ENCODE peak calls at places on chromosomes 13 and 19, in nine cellular contexts. One of them, this sample, is unnamed.

GRCh38 chr13:89380101-89380500 is 1708.9 kb downstream of the SLITRK5 start:
- DNase-seq in pancreas: no peak
- DNase-seq in endothelial cell: no peak
- DNase-seq in mucosa of descending colon: peak; percentile 49
- DNase-seq in fibroblast of lung: no peak
- DNase-seq in tibial artery: no peak
- DNase-seq in CD8-positive, alpha-beta T cell: no peak
- DNase-seq in HFFc6: no peak
- DNase-seq in CD4-positive, alpha-beta T cell: no peak
- DNase-seq in this sample: peak; percentile 45

GRCh38 chr13:112245179-112245724 is 130.9 kb upstream of the SPACA7 start:
- DNase-seq in tibial artery: no peak
- DNase-seq in endothelial cell: no peak
- DNase-seq in CD8-positive, alpha-beta T cell: no peak
- DNase-seq in HFFc6: no peak
- DNase-seq in fibroblast of lung: no peak
- DNase-seq in CD4-positive, alpha-beta T cell: no peak
- DNase-seq in pancreas: no peak
- DNase-seq in mucosa of descending colon: no peak
- DNase-seq in this sample: no peak

GRCh38 chr19:11551603-11552235 is 7.3 kb downstream of the ELOF1 start:
- DNase-seq in tibial artery: peak; percentile 87
- DNase-seq in endothelial cell: peak; percentile 44
- DNase-seq in fibroblast of lung: no peak
- DNase-seq in HFFc6: peak; percentile 9
- DNase-seq in CD8-positive, alpha-beta T cell: no peak
- DNase-seq in mucosa of descending colon: no peak
- DNase-seq in CD4-positive, alpha-beta T cell: no peak
- DNase-seq in pancreas: no peak
- DNase-seq in this sample: peak; percentile 9

GRCh38 chr19:5006201-5006600 is 37.3 kb downstream of the KDM4B start:
- DNase-seq in CD8-positive, alpha-beta T cell: no peak
- DNase-seq in HFFc6: peak; percentile 19
- DNase-seq in tibial artery: no peak
- DNase-seq in fibroblast of lung: no peak
- DNase-seq in mucosa of descending colon: no peak
- DNase-seq in endothelial cell: no peak
- DNase-seq in CD4-positive, alpha-beta T cell: no peak
- DNase-seq in pancreas: no peak
- DNase-seq in this sample: no peak

GRCh38 chr19:30224689-30225606 is 147.2 kb upstream of the ZNF536 start:
- DNase-seq in pancreas: no peak
- DNase-seq in fibroblast of lung: peak; percentile 9
- DNase-seq in endothelial cell: no peak
- DNase-seq in HFFc6: no peak
- DNase-seq in CD4-positive, alpha-beta T cell: no peak
- DNase-seq in mucosa of descending colon: no peak
- DNase-seq in tibial artery: no peak
- DNase-seq in CD8-positive, alpha-beta T cell: no peak
- DNase-seq in this sample: no peak

GRCh38 chr13:47038196-47038595 is 141.3 kb upstream of the HTR2A start:
- DNase-seq in HFFc6: no peak
- DNase-seq in pancreas: no peak
- DNase-seq in CD8-positive, alpha-beta T cell: no peak
- DNase-seq in CD4-positive, alpha-beta T cell: no peak
- DNase-seq in endothelial cell: no peak
- DNase-seq in tibial artery: no peak
- DNase-seq in mucosa of descending colon: no peak
- DNase-seq in fibroblast of lung: peak; percentile 31
- DNase-seq in this sample: no peak

GRCh38 chr13:111005808-111006494 is 91.1 kb upstream of the ANKRD10 start:
- DNase-seq in mucosa of descending colon: peak; percentile 33
- DNase-seq in endothelial cell: no peak
- DNase-seq in tibial artery: peak; percentile 69
- DNase-seq in fibroblast of lung: peak; percentile 83
- DNase-seq in pancreas: peak; percentile 84
- DNase-seq in CD8-positive, alpha-beta T cell: no peak
- DNase-seq in HFFc6: no peak
- DNase-seq in CD4-positive, alpha-beta T cell: no peak
- DNase-seq in this sample: no peak

GRCh38 chr13:39565036-39565949 is 37.7 kb downstream of the LHFPL6 start:
- DNase-seq in fibroblast of lung: peak; percentile 81
- DNase-seq in CD4-positive, alpha-beta T cell: no peak
- DNase-seq in endothelial cell: no peak
- DNase-seq in mucosa of descending colon: no peak
- DNase-seq in HFFc6: peak; percentile 90
- DNase-seq in pancreas: no peak
- DNase-seq in CD8-positive, alpha-beta T cell: no peak
- DNase-seq in tibial artery: no peak
- DNase-seq in this sample: peak; percentile 30

GRCh38 chr19:8576273-8576993 is 809 bp downstream of the MYO1F start:
- DNase-seq in tibial artery: no peak
- DNase-seq in CD4-positive, alpha-beta T cell: no peak
- DNase-seq in fibroblast of lung: no peak
- DNase-seq in CD8-positive, alpha-beta T cell: no peak
- DNase-seq in mucosa of descending colon: peak; percentile 46
- DNase-seq in endothelial cell: no peak
- DNase-seq in pancreas: no peak
- DNase-seq in HFFc6: no peak
- DNase-seq in this sample: no peak

GRCh38 chr19:9881720-9882119 is 46.6 kb downstream of the PIN1 start:
- DNase-seq in CD8-positive, alpha-beta T cell: no peak
- DNase-seq in mucosa of descending colon: peak; percentile 57
- DNase-seq in pancreas: no peak
- DNase-seq in endothelial cell: no peak
- DNase-seq in tibial artery: no peak
- DNase-seq in fibroblast of lung: no peak
- DNase-seq in HFFc6: no peak
- DNase-seq in CD4-positive, alpha-beta T cell: no peak
- DNase-seq in this sample: peak; percentile 14

GRCh38 chr13:60463787-60464186 is 66.8 kb downstream of the TDRD3 start:
- DNase-seq in pancreas: no peak
- DNase-seq in endothelial cell: no peak
- DNase-seq in mucosa of descending colon: no peak
- DNase-seq in fibroblast of lung: no peak
- DNase-seq in CD8-positive, alpha-beta T cell: no peak
- DNase-seq in CD4-positive, alpha-beta T cell: no peak
- DNase-seq in HFFc6: no peak
- DNase-seq in tibial artery: no peak
- DNase-seq in this sample: no peak

GRCh38 chr13:99464441-99464949 is 36.8 kb upstream of the TM9SF2 start:
- DNase-seq in HFFc6: peak; percentile 46
- DNase-seq in fibroblast of lung: peak; percentile 29
- DNase-seq in tibial artery: no peak
- DNase-seq in mucosa of descending colon: no peak
- DNase-seq in pancreas: no peak
- DNase-seq in CD4-positive, alpha-beta T cell: no peak
- DNase-seq in endothelial cell: no peak
- DNase-seq in CD8-positive, alpha-beta T cell: no peak
- DNase-seq in this sample: no peak

GRCh38 chr19:17289489-17289888 is 7.8 kb downstream of the ANKLE1 start:
- DNase-seq in pancreas: no peak
- DNase-seq in endothelial cell: peak; percentile 83
- DNase-seq in fibroblast of lung: peak; percentile 92
- DNase-seq in CD8-positive, alpha-beta T cell: no peak
- DNase-seq in HFFc6: peak; percentile 77
- DNase-seq in tibial artery: no peak
- DNase-seq in mucosa of descending colon: peak; percentile 76
- DNase-seq in CD4-positive, alpha-beta T cell: no peak
- DNase-seq in this sample: no peak

GRCh38 chr19:33344210-33344609 is 29.3 kb upstream of the CEBPG start:
- DNase-seq in fibroblast of lung: no peak
- DNase-seq in pancreas: no peak
- DNase-seq in CD4-positive, alpha-beta T cell: no peak
- DNase-seq in tibial artery: no peak
- DNase-seq in CD8-positive, alpha-beta T cell: no peak
- DNase-seq in endothelial cell: peak; percentile 15
- DNase-seq in HFFc6: no peak
- DNase-seq in mucosa of descending colon: no peak
- DNase-seq in this sample: no peak

GRCh38 chr13:30065181-30065580 is 214.8 kb upstream of the UBL3 start:
- DNase-seq in endothelial cell: no peak
- DNase-seq in CD4-positive, alpha-beta T cell: no peak
- DNase-seq in tibial artery: no peak
- DNase-seq in pancreas: no peak
- DNase-seq in mucosa of descending colon: no peak
- DNase-seq in CD8-positive, alpha-beta T cell: no peak
- DNase-seq in fibroblast of lung: no peak
- DNase-seq in HFFc6: no peak
- DNase-seq in this sample: no peak

GRCh38 chr13:106349080-106349841 is 186.2 kb downstream of the EFNB2 start:
- DNase-seq in fibroblast of lung: no peak
- DNase-seq in CD4-positive, alpha-beta T cell: no peak
- DNase-seq in pancreas: no peak
- DNase-seq in CD8-positive, alpha-beta T cell: no peak
- DNase-seq in HFFc6: no peak
- DNase-seq in mucosa of descending colon: peak; percentile 70
- DNase-seq in endothelial cell: peak; percentile 67
- DNase-seq in tibial artery: no peak
- DNase-seq in this sample: peak; percentile 15

GRCh38 chr19:21483589-21484170 is 21.7 kb upstream of the ZNF429 start:
- DNase-seq in HFFc6: peak; percentile 10
- DNase-seq in CD4-positive, alpha-beta T cell: peak; percentile 47
- DNase-seq in mucosa of descending colon: peak; percentile 61
- DNase-seq in endothelial cell: peak; percentile 63
- DNase-seq in tibial artery: peak; percentile 66
- DNase-seq in pancreas: no peak
- DNase-seq in fibroblast of lung: peak; percentile 15
- DNase-seq in CD8-positive, alpha-beta T cell: peak; percentile 54
- DNase-seq in this sample: no peak

GRCh38 chr19:44025217-44025936 is at the start of gene ZNF222:
- DNase-seq in HFFc6: peak; percentile 83
- DNase-seq in tibial artery: peak; percentile 88
- DNase-seq in mucosa of descending colon: peak; percentile 92
- DNase-seq in fibroblast of lung: peak; percentile 93
- DNase-seq in CD8-positive, alpha-beta T cell: peak; percentile 62
- DNase-seq in pancreas: peak; percentile 90
- DNase-seq in endothelial cell: peak; percentile 55
- DNase-seq in CD4-positive, alpha-beta T cell: peak; percentile 69
- DNase-seq in this sample: peak; percentile 77

GRCh38 chr13:98033277-98034247 is 80.1 kb downstream of the IPO5 start:
- DNase-seq in CD4-positive, alpha-beta T cell: no peak
- DNase-seq in tibial artery: no peak
- DNase-seq in mucosa of descending colon: peak; percentile 41
- DNase-seq in HFFc6: peak; percentile 75
- DNase-seq in fibroblast of lung: peak; percentile 61
- DNase-seq in pancreas: no peak
- DNase-seq in CD8-positive, alpha-beta T cell: no peak
- DNase-seq in endothelial cell: peak; percentile 52
- DNase-seq in this sample: peak; percentile 9

GRCh38 chr13:27442797-27443196 is 7.6 kb downstream of the MTIF3 start:
- DNase-seq in fibroblast of lung: no peak
- DNase-seq in CD4-positive, alpha-beta T cell: no peak
- DNase-seq in endothelial cell: no peak
- DNase-seq in HFFc6: no peak
- DNase-seq in CD8-positive, alpha-beta T cell: no peak
- DNase-seq in pancreas: no peak
- DNase-seq in tibial artery: no peak
- DNase-seq in mucosa of descending colon: no peak
- DNase-seq in this sample: no peak

GRCh38 chr13:19634129-19634740 is 776 bp downstream of the MPHOSPH8 start:
- DNase-seq in HFFc6: peak; percentile 43
- DNase-seq in CD8-positive, alpha-beta T cell: peak; percentile 3
- DNase-seq in endothelial cell: peak; percentile 14
- DNase-seq in tibial artery: no peak
- DNase-seq in mucosa of descending colon: peak; percentile 41
- DNase-seq in CD4-positive, alpha-beta T cell: no peak
- DNase-seq in fibroblast of lung: peak; percentile 55
- DNase-seq in pancreas: no peak
- DNase-seq in this sample: no peak

GRCh38 chr13:42354246-42355117 is 82.5 kb downstream of the AKAP11 start:
- DNase-seq in tibial artery: no peak
- DNase-seq in mucosa of descending colon: no peak
- DNase-seq in HFFc6: peak; percentile 47
- DNase-seq in endothelial cell: no peak
- DNase-seq in CD8-positive, alpha-beta T cell: no peak
- DNase-seq in fibroblast of lung: peak; percentile 79
- DNase-seq in CD4-positive, alpha-beta T cell: peak; percentile 17
- DNase-seq in pancreas: no peak
- DNase-seq in this sample: no peak
- TF ChIP-seq CTCF in tibial artery: no peak
- TF ChIP-seq CTCF in mucosa of descending colon: no peak
- TF ChIP-seq CTCF in HFFc6: no peak
- TF ChIP-seq CTCF in endothelial cell: no peak
- TF ChIP-seq CTCF in CD8-positive, alpha-beta T cell: peak; percentile 13
- TF ChIP-seq CTCF in fibroblast of lung: no peak
- TF ChIP-seq CTCF in CD4-positive, alpha-beta T cell: no peak
- TF ChIP-seq CTCF in pancreas: no peak
- TF ChIP-seq CTCF in this sample: no peak

GRCh38 chr19:18672606-18673337 is 10.7 kb upstream of the CRTC1 start:
- DNase-seq in CD8-positive, alpha-beta T cell: no peak
- DNase-seq in tibial artery: peak; percentile 94
- DNase-seq in mucosa of descending colon: no peak
- DNase-seq in CD4-positive, alpha-beta T cell: no peak
- DNase-seq in HFFc6: no peak
- DNase-seq in fibroblast of lung: peak; percentile 86
- DNase-seq in pancreas: no peak
- DNase-seq in endothelial cell: no peak
- DNase-seq in this sample: no peak
- TF ChIP-seq CTCF in CD8-positive, alpha-beta T cell: no peak
- TF ChIP-seq CTCF in tibial artery: peak; percentile 22
- TF ChIP-seq CTCF in mucosa of descending colon: no peak
- TF ChIP-seq CTCF in CD4-positive, alpha-beta T cell: no peak
- TF ChIP-seq CTCF in HFFc6: peak; percentile 46
- TF ChIP-seq CTCF in fibroblast of lung: peak; percentile 34
- TF ChIP-seq CTCF in pancreas: no peak
- TF ChIP-seq CTCF in endothelial cell: no peak
- TF ChIP-seq CTCF in this sample: no peak

GRCh38 chr19:45254044-45254531 is 3.0 kb downstream of the MARK4 start:
- DNase-seq in pancreas: no peak
- DNase-seq in endothelial cell: no peak
- DNase-seq in fibroblast of lung: no peak
- DNase-seq in tibial artery: no peak
- DNase-seq in CD8-positive, alpha-beta T cell: no peak
- DNase-seq in CD4-positive, alpha-beta T cell: no peak
- DNase-seq in mucosa of descending colon: no peak
- DNase-seq in HFFc6: no peak
- DNase-seq in this sample: no peak
- TF ChIP-seq CTCF in pancreas: no peak
- TF ChIP-seq CTCF in endothelial cell: peak; percentile 59
- TF ChIP-seq CTCF in fibroblast of lung: peak; percentile 9
- TF ChIP-seq CTCF in tibial artery: no peak
- TF ChIP-seq CTCF in CD8-positive, alpha-beta T cell: peak; percentile 19
- TF ChIP-seq CTCF in CD4-positive, alpha-beta T cell: no peak
- TF ChIP-seq CTCF in mucosa of descending colon: no peak
- TF ChIP-seq CTCF in HFFc6: peak; percentile 71
- TF ChIP-seq CTCF in this sample: peak; percentile 48

DNA sequence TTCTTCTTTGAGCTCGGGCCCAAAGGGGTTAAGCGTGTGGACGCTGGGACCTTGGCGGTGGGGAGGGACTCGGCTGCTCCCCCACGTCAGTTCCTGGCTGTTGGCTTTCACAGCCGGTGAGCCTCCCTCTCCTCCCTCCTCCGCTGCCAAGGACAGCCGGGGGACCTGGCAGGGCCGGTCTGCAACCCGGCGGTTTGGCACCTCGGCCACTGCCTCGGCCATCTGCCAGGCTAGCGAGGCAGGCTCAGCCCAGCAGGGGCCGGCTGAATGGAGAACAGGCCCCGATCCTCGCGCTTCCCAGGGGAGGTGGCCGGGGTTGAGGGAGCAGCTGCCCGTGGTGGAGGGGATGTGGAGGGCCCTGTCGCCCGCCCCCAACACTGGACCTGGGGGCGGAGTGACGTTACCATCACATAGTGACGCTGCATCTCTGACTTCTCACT is 5.0 kb downstream of the TLE5 start:
- DNase-seq in pancreas: peak; percentile 95
- DNase-seq in tibial artery: peak; percentile 95
- DNase-seq in endothelial cell: no peak
- DNase-seq in mucosa of descending colon: no peak
- DNase-seq in CD4-positive, alpha-beta T cell: no peak
- DNase-seq in fibroblast of lung: peak; percentile 69
- DNase-seq in CD8-positive, alpha-beta T cell: no peak
- DNase-seq in HFFc6: no peak
- DNase-seq in this sample: peak; percentile 68
- TF ChIP-seq CTCF in pancreas: no peak
- TF ChIP-seq CTCF in tibial artery: peak; percentile 19
- TF ChIP-seq CTCF in endothelial cell: no peak
- TF ChIP-seq CTCF in mucosa of descending colon: no peak
- TF ChIP-seq CTCF in CD4-positive, alpha-beta T cell: no peak
- TF ChIP-seq CTCF in fibroblast of lung: no peak
- TF ChIP-seq CTCF in CD8-positive, alpha-beta T cell: no peak
- TF ChIP-seq CTCF in HFFc6: no peak
- TF ChIP-seq CTCF in this sample: no peak

This sample was measured in Calu3.